ENCODE peak calls at places on chromosome 14, in six cellular contexts. One of them, this sample, is unnamed. For H3K36me3, the result is how much of the 10 kb centered on the place peaks cover.

GRCh38 chr14:78836777-78837176 is 666.6 kb downstream of the NRXN3 start:
- DNase-seq in heart right ventricle: peak
- DNase-seq in aorta: no peak
- DNase-seq in body of pancreas: peak
- DNase-seq in astrocyte: peak
- DNase-seq in upper lobe of right lung: no peak
- DNase-seq in this sample: peak

GRCh38 chr14:100142073-100143040 is 17.1 kb downstream of the DEGS2 start:
- DNase-seq in astrocyte: no peak
- DNase-seq in body of pancreas: peak
- DNase-seq in heart right ventricle: peak
- DNase-seq in upper lobe of right lung: peak
- DNase-seq in aorta: no peak
- DNase-seq in this sample: no peak

GRCh38 chr14:91595736-91596135 is 85.6 kb upstream of the PPP4R3A start:
- DNase-seq in body of pancreas: no peak
- DNase-seq in heart right ventricle: no peak
- DNase-seq in upper lobe of right lung: no peak
- DNase-seq in aorta: no peak
- DNase-seq in astrocyte: no peak
- DNase-seq in this sample: no peak

GRCh38 chr14:96255501-96256366 is at the start of gene BDKRB1:
- DNase-seq in astrocyte: peak
- DNase-seq in aorta: no peak
- DNase-seq in upper lobe of right lung: no peak
- DNase-seq in heart right ventricle: no peak
- DNase-seq in body of pancreas: no peak
- DNase-seq in this sample: peak

GRCh38 chr14:101711041-101711861 is 50.3 kb upstream of the PPP2R5C start:
- DNase-seq in aorta: no peak
- DNase-seq in upper lobe of right lung: no peak
- DNase-seq in body of pancreas: peak
- DNase-seq in heart right ventricle: no peak
- DNase-seq in astrocyte: no peak
- DNase-seq in this sample: no peak

GRCh38 chr14:23018107-23018506 is 8.2 kb upstream of the C14orf93 start:
- DNase-seq in heart right ventricle: no peak
- DNase-seq in body of pancreas: no peak
- DNase-seq in astrocyte: no peak
- DNase-seq in aorta: no peak
- DNase-seq in upper lobe of right lung: no peak
- DNase-seq in this sample: no peak

GRCh38 chr14:73143003-73143402 is 6.7 kb downstream of the PSEN1 start:
- DNase-seq in body of pancreas: no peak
- DNase-seq in upper lobe of right lung: no peak
- DNase-seq in heart right ventricle: no peak
- DNase-seq in aorta: no peak
- DNase-seq in astrocyte: no peak
- DNase-seq in this sample: no peak

GRCh38 chr14:30395065-30395464 is 163.9 kb upstream of the G2E3 start:
- DNase-seq in heart right ventricle: no peak
- DNase-seq in body of pancreas: no peak
- DNase-seq in aorta: no peak
- DNase-seq in upper lobe of right lung: no peak
- DNase-seq in astrocyte: no peak
- DNase-seq in this sample: no peak

GRCh38 chr14:105433161-105433605 is 13.6 kb downstream of the MTA1 start:
- DNase-seq in upper lobe of right lung: no peak
- DNase-seq in astrocyte: no peak
- DNase-seq in aorta: no peak
- DNase-seq in heart right ventricle: no peak
- DNase-seq in body of pancreas: no peak
- DNase-seq in this sample: no peak

GRCh38 chr14:77516111-77516510 is 17.5 kb upstream of the ISM2 start:
- DNase-seq in astrocyte: peak
- DNase-seq in heart right ventricle: no peak
- DNase-seq in upper lobe of right lung: no peak
- DNase-seq in body of pancreas: no peak
- DNase-seq in aorta: no peak
- DNase-seq in this sample: no peak

GRCh38 chr14:58637040-58637390 is 747 bp upstream of the DACT1 start:
- DNase-seq in aorta: peak
- DNase-seq in upper lobe of right lung: peak
- DNase-seq in heart right ventricle: peak
- DNase-seq in astrocyte: peak
- DNase-seq in body of pancreas: no peak
- DNase-seq in this sample: peak

GRCh38 chr14:29521526-29522137 is 406.0 kb downstream of the PRKD1 start:
- DNase-seq in astrocyte: no peak
- DNase-seq in upper lobe of right lung: no peak
- DNase-seq in heart right ventricle: no peak
- DNase-seq in body of pancreas: no peak
- DNase-seq in aorta: no peak
- DNase-seq in this sample: peak

GRCh38 chr14:37900582-37900981 is 305.2 kb downstream of the TTC6 start:
- DNase-seq in body of pancreas: no peak
- DNase-seq in upper lobe of right lung: no peak
- DNase-seq in heart right ventricle: no peak
- DNase-seq in aorta: no peak
- DNase-seq in astrocyte: no peak
- DNase-seq in this sample: no peak
- H3K36me3 ChIP-seq in body of pancreas: under half
- H3K36me3 ChIP-seq in upper lobe of right lung: under half
- H3K36me3 ChIP-seq in heart right ventricle: under half
- H3K36me3 ChIP-seq in aorta: under half
- H3K36me3 ChIP-seq in astrocyte: under half
- H3K36me3 ChIP-seq in this sample: under half

GRCh38 chr14:75141967-75142366 is 15.1 kb upstream of the NEK9 start:
- DNase-seq in heart right ventricle: no peak
- DNase-seq in body of pancreas: no peak
- DNase-seq in astrocyte: peak
- DNase-seq in aorta: no peak
- DNase-seq in upper lobe of right lung: no peak
- DNase-seq in this sample: peak
- H3K27ac ChIP-seq in heart right ventricle: no peak
- H3K27ac ChIP-seq in body of pancreas: peak
- H3K27ac ChIP-seq in astrocyte: no peak
- H3K27ac ChIP-seq in aorta: no peak
- H3K27ac ChIP-seq in upper lobe of right lung: no peak
- H3K27ac ChIP-seq in this sample: no peak

GRCh38 chr14:52267501-52268190 is at the start of gene PTGDR:
- DNase-seq in aorta: peak
- DNase-seq in body of pancreas: no peak
- DNase-seq in upper lobe of right lung: peak
- DNase-seq in astrocyte: peak
- DNase-seq in heart right ventricle: peak
- DNase-seq in this sample: peak
- H3K4me3 ChIP-seq in aorta: no peak
- H3K4me3 ChIP-seq in body of pancreas: no peak
- H3K4me3 ChIP-seq in upper lobe of right lung: peak
- H3K4me3 ChIP-seq in astrocyte: peak
- H3K4me3 ChIP-seq in heart right ventricle: peak
- H3K4me3 ChIP-seq in this sample: peak

GRCh38 chr14:67390135-67390534 is 21.8 kb downstream of the PLEK2 start:
- DNase-seq in heart right ventricle: no peak
- DNase-seq in astrocyte: no peak
- DNase-seq in body of pancreas: no peak
- DNase-seq in upper lobe of right lung: no peak
- DNase-seq in aorta: no peak
- DNase-seq in this sample: no peak

GRCh38 chr14:67385618-67386017 is 25.5 kb downstream of the EIF2S1 start:
- DNase-seq in heart right ventricle: no peak
- DNase-seq in astrocyte: no peak
- DNase-seq in aorta: no peak
- DNase-seq in upper lobe of right lung: no peak
- DNase-seq in body of pancreas: no peak
- DNase-seq in this sample: no peak

GRCh38 chr14:67389261-67389660 is 22.7 kb downstream of the PLEK2 start:
- DNase-seq in aorta: no peak
- DNase-seq in upper lobe of right lung: no peak
- DNase-seq in body of pancreas: no peak
- DNase-seq in heart right ventricle: no peak
- DNase-seq in astrocyte: no peak
- DNase-seq in this sample: no peak

GRCh38 chr14:67387195-67387594 is 24.8 kb downstream of the PLEK2 start:
- DNase-seq in body of pancreas: no peak
- DNase-seq in astrocyte: no peak
- DNase-seq in upper lobe of right lung: no peak
- DNase-seq in heart right ventricle: no peak
- DNase-seq in aorta: no peak
- DNase-seq in this sample: peak

DNA sequence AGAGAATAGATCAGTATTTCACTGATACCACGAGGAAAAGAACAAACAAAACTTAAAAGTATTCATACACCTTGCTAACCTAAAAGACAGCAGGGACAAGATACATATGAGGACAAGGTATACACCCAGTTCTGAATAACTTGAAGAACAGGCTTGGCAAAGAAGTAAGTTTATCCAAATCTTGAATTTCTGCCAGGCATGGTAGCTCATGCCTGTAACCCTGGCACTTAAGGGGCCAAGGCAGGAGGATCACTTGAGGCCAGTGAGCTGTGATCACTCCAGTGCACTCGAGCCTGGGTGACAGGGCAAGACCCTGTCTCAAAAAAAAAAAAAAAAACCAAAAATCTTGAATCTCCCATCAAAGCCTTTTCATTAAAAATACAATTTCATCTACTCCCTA is 25.0 kb downstream of the EIF2S1 start:
- DNase-seq in upper lobe of right lung: no peak
- DNase-seq in astrocyte: no peak
- DNase-seq in body of pancreas: no peak
- DNase-seq in heart right ventricle: no peak
- DNase-seq in aorta: no peak
- DNase-seq in this sample: no peak
- H3K36me3 ChIP-seq in upper lobe of right lung: half or more
- H3K36me3 ChIP-seq in astrocyte: half or more
- H3K36me3 ChIP-seq in body of pancreas: under half
- H3K36me3 ChIP-seq in heart right ventricle: half or more
- H3K36me3 ChIP-seq in aorta: under half
- H3K36me3 ChIP-seq in this sample: half or more

GRCh38 chr14:24155100-24155499 is 6.0 kb upstream of the IRF9 start:
- DNase-seq in aorta: no peak
- DNase-seq in upper lobe of right lung: no peak
- DNase-seq in body of pancreas: no peak
- DNase-seq in heart right ventricle: no peak
- DNase-seq in astrocyte: no peak
- DNase-seq in this sample: no peak
- H3K27ac ChIP-seq in aorta: no peak
- H3K27ac ChIP-seq in upper lobe of right lung: no peak
- H3K27ac ChIP-seq in body of pancreas: no peak
- H3K27ac ChIP-seq in heart right ventricle: no peak
- H3K27ac ChIP-seq in astrocyte: no peak
- H3K27ac ChIP-seq in this sample: no peak

DNA sequence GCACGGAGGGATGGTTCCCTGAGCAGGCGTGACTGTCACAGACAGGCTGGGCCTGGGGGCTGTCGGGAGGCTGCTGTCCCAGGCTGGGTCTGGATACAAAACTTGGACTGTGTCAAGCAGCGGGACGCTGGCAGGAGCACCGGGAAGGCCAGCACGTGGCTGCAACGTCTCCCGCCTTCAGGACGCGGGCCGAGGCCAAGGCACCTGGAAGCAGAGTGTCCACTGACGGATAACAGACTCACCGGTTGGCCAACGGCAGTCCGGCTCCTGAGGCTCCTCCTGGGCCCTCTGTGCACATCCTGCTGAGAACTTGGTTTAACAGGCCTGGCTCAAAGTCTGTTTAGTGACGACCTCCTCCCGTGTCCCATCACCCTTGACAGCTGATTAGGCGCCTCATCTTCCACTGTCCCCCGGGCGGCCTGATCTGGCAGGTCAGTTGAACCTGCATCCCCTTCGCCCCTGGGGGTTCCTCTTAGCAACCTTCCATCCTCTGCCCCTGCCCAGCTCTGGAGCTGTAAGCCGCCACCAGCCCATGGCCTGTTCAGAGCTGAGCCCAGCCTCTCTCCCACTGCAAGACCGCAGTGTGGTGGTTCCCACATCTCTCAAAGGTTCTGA is 2.5 kb downstream of the XRCC3 start:
- DNase-seq in heart right ventricle: no peak
- DNase-seq in aorta: no peak
- DNase-seq in body of pancreas: no peak
- DNase-seq in astrocyte: no peak
- DNase-seq in upper lobe of right lung: no peak
- DNase-seq in this sample: no peak
- H3K4me3 ChIP-seq in heart right ventricle: no peak
- H3K4me3 ChIP-seq in aorta: no peak
- H3K4me3 ChIP-seq in body of pancreas: no peak
- H3K4me3 ChIP-seq in astrocyte: no peak
- H3K4me3 ChIP-seq in upper lobe of right lung: no peak
- H3K4me3 ChIP-seq in this sample: no peak

This sample was measured in GM23248.